ENCODE peak calls at places on chromosome 17, in four cellular contexts. D is cardiac fibroblast, L is colonic mucosa, I is lower lobe of right lung. C is an unnamed sample.

GRCh38 chr17:80145076-80146075 is 1.6 kb downstream of the EIF4A3 start:
- DNase-seq in L (no peak), D (no peak), I (no peak), C (no peak)

GRCh38 chr17:46783031-46783593 is 35.4 kb downstream of the WNT3 start:
- DNase-seq in I (no peak), D (no peak), L (peak; percentile 76), C (no peak)

GRCh38 chr17:17018021-17018441 is 24.2 kb upstream of the MPRIP start:
- DNase-seq in L (no peak), I (no peak), D (no peak), C (no peak)

GRCh38 chr17:40648326-40648968 is 829 bp upstream of the SMARCE1 start:
- DNase-seq in L (no peak), D (peak; percentile 39), I (no peak), C (no peak)

GRCh38 chr17:32187276-32187675 is 45.0 kb downstream of the RHOT1 start:
- DNase-seq in D (peak; percentile 12), I (no peak), L (no peak), C (no peak)

GRCh38 chr17:44760474-44761308 is 1.9 kb downstream of the ADAM11 start:
- DNase-seq in D (no peak), L (no peak), I (no peak), C (no peak)

GRCh38 chr17:49935526-49936210 is 33.3 kb upstream of the DLX4 start:
- DNase-seq in L (no peak), I (no peak), D (no peak), C (no peak)

GRCh38 chr17:19249681-19250080 is 12.5 kb downstream of the EPN2 start:
- DNase-seq in I (no peak), D (no peak), L (no peak), C (no peak)

GRCh38 chr17:62899349-62899748 is 66.7 kb upstream of the TANC2 start:
- DNase-seq in I (peak; percentile 79), L (no peak), D (peak; percentile 38), C (no peak)

GRCh38 chr17:67534941-67535340 is 157.9 kb downstream of the PITPNC1 start:
- DNase-seq in I (no peak), D (no peak), L (no peak), C (no peak)

GRCh38 chr17:69869667-69870066 is 205.4 kb upstream of the KCNJ16 start:
- DNase-seq in I (no peak), D (no peak), L (no peak), C (no peak)

GRCh38 chr17:38451840-38452529 is 23.7 kb downstream of the ARHGAP23 start:
- DNase-seq in D (peak; percentile 90), I (no peak), L (no peak), C (peak; percentile 66)

GRCh38 chr17:17191346-17191792 is 14.8 kb downstream of the PLD6 start:
- DNase-seq in I (no peak), D (peak; percentile 85), L (no peak), C (peak; percentile 44)

GRCh38 chr17:82225368-82226029 is 3.3 kb upstream of the SLC16A3 start:
- DNase-seq in L (no peak), I (peak; percentile 41), D (no peak), C (no peak)

GRCh38 chr17:39754958-39755549 is 17.3 kb downstream of the GRB7 start:
- DNase-seq in D (no peak), I (no peak), L (peak; percentile 43), C (no peak)

GRCh38 chr17:9959377-9959981 is 54.4 kb upstream of the RCVRN start:
- DNase-seq in I (no peak), L (peak; percentile 40), D (peak; percentile 20), C (no peak)

GRCh38 chr17:57286372-57287105 is 30.2 kb downstream of the MSI2 start:
- DNase-seq in L (no peak), I (no peak), D (no peak), C (no peak)

GRCh38 chr17:72614871-72615626 is 477.4 kb downstream of the SLC39A11 start:
- DNase-seq in I (no peak), L (peak; percentile 79), D (peak; percentile 82), C (no peak)

GRCh38 chr17:82118815-82119380 is 20.9 kb upstream of the FASN start:
- DNase-seq in I (no peak), D (no peak), L (no peak), C (no peak)

GRCh38 chr17:68867759-68868516 is 87.3 kb downstream of the ABCA8 start:
- DNase-seq in D (no peak), I (no peak), L (no peak), C (no peak)

GRCh38 chr17:52276609-52277008 is 118.1 kb upstream of the CA10 start:
- DNase-seq in D (no peak), L (no peak), I (no peak), C (no peak)

GRCh38 chr17:7842950-7843535 is 9.0 kb downstream of the KDM6B start:
- DNase-seq in D (peak; percentile 97), L (peak; percentile 76), I (peak; percentile 88), C (no peak)

GRCh38 chr17:5619088-5619740 is 34.9 kb upstream of the NLRP1 start:
- DNase-seq in L (no peak), I (no peak), D (no peak), C (no peak)

GRCh38 chr17:5615476-5615875 is 31.2 kb upstream of the NLRP1 start:
- DNase-seq in I (no peak), L (no peak), D (no peak), C (no peak)

DNA sequence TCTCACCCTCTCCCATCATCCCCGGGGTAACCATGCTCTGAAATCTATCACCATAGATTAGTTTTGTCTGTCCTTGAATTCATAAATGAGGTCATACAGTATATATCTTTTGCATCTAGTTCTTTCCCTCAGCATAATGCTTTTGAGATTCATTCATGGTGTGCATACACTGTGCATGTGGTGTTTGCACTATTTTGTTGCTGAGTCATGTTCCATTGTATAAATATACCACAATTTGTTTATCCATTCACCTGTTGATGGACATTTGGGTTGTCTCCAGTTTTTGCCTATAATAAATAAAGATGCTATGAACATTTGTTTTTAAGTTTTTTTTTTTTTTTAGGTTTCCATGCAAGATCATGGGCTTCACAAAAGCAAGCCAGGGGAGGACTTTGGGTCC is 34.2 kb upstream of the NLRP1 start:
- DNase-seq in D (no peak), L (no peak), I (no peak), C (no peak)
- H3K4me3 ChIP-seq in D (no peak overlapping the region), L (no peak overlapping the region), I (no peak overlapping the region), C (no peak overlapping the region)

GRCh38 chr17:5707482-5707881 is 123.2 kb upstream of the NLRP1 start:
- DNase-seq in L (no peak), D (no peak), I (no peak), C (no peak)

GRCh38 chr17:5708344-5708743 is 124.0 kb upstream of the NLRP1 start:
- DNase-seq in I (no peak), D (no peak), L (no peak), C (no peak)

GRCh38 chr17:5705081-5705875 is 121.0 kb upstream of the NLRP1 start:
- DNase-seq in I (no peak), L (no peak), D (peak; percentile 10), C (no peak)

GRCh38 chr17:5705876-5706420 is 121.6 kb upstream of the NLRP1 start:
- DNase-seq in I (no peak), D (no peak), L (no peak), C (no peak)

DNA sequence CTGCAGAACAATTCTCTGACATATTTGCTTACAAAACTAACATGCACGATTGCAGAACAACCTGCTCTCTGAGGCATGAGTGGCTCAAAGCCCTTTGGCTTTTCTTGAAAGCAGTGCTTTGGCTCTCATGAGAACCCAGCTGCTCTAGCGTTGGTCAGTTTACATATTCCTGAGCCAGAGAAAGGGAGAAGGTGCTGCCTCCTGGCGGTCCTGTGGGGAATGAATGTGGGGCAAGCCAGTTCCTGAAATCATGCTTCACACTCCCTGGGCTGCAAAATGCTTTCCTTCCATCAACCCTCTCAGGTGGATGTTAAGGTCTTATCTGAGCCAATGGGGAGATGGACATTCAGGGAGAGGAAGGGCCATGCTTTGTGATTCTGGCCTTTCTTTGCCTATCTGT is 122.5 kb upstream of the NLRP1 start:
- DNase-seq in L (peak; percentile 60), I (peak; percentile 65), D (peak; percentile 69), C (peak; percentile 10)
- TF ChIP-seq CTCF in L (peak; percentile 81), I (peak; percentile 76), D (peak; percentile 84), C (peak; percentile 92)

GRCh38 chr17:75090871-75091854 is 3.4 kb downstream of the SLC16A5 start:
- DNase-seq in L (peak; percentile 87), I (no peak), D (no peak), C (no peak)
- H3K4me3 ChIP-seq in L (no peak overlapping the region), I (peak overlapping the region; percentile 30), D (no peak overlapping the region), C (no peak overlapping the region)

GRCh38 chr17:77793146-77793887 is 165.2 kb upstream of the TNRC6C start:
- DNase-seq in I (no peak), L (no peak), D (no peak), C (no peak)
- TF ChIP-seq CTCF in I (no peak), L (no peak), D (no peak), C (no peak)

GRCh38 chr17:42275527-42276358 is 448 bp downstream of the STAT5B start:
- DNase-seq in I (no peak), L (peak; percentile 28), D (peak; percentile 33), C (no peak)

GRCh38 chr17:42276609-42277341 is 584 bp upstream of the STAT5B start:
- DNase-seq in L (peak; percentile 76), I (peak; percentile 69), D (peak; percentile 83), C (no peak)

GRCh38 chr17:42274812-42275526 is 1.2 kb downstream of the STAT5B start:
- DNase-seq in I (no peak), L (no peak), D (no peak), C (no peak)

GRCh38 chr17:42276359-42276608 is at the start of gene STAT5B:
- DNase-seq in D (peak; percentile 45), L (peak; percentile 65), I (peak; percentile 84), C (no peak)

GRCh38 chr17:42277342-42277712 is 1.1 kb upstream of the STAT5B start:
- DNase-seq in L (peak; percentile 47), D (no peak), I (no peak), C (no peak)
- H3K4me3 ChIP-seq in L (no peak overlapping the region), D (no peak overlapping the region), I (peak overlapping the region; percentile 85), C (peak overlapping the region; percentile 3)

GRCh38 chr17:36942031-36942599 is 4.8 kb downstream of the LHX1 start:
- DNase-seq in D (no peak), L (no peak), I (no peak), C (no peak)
- TF ChIP-seq CTCF in D (no peak), L (no peak), I (no peak), C (no peak)

DNA sequence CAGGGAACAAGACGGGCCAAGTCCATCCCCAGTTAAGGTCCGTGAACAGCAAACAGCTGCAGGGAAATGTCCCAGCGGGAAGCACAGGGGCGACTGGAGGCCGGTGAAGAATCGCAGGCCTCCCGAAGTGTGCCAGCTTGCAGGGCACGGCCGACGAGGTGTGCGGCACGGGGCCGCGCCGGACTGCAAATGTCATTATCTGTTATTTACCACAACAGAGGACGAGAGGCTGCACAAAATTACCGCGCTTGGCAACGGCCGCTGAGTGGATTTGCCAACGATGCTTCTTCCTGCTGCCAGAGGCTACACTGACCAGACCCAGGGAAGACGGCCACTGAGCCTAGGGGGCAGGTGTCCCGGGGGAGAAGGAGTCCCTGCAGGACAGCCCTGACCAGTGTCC is 53.1 kb downstream of the RPH3AL start:
- DNase-seq in D (no peak), L (no peak), I (peak; percentile 20), C (no peak)
- H3K4me3 ChIP-seq in D (no peak overlapping the region), L (no peak overlapping the region), I (no peak overlapping the region), C (no peak overlapping the region)

GRCh38 chr17:15238064-15238463 is 27.1 kb downstream of the PMP22 start:
- DNase-seq in I (no peak), D (no peak), L (no peak), C (no peak)
- TF ChIP-seq CTCF in I (no peak), D (no peak), L (no peak), C (no peak)

C was measured in AG04449.